ENCODE peak calls at places on chromosomes 7 and 10, in six cellular contexts. Z is hepatocyte, Y is WTC11, C is brain microvascular endothelial cell, B is cardiac muscle cell, G is PC-9. E is an unnamed sample.

GRCh38 chr7:65307651-65308299 is 65.9 kb upstream of the ZNF92 start:
- DNase-seq in Z (peak; percentile 78), Y (peak; percentile 69), C (peak; percentile 45), B (peak; percentile 61), G (no peak), E (no peak)

GRCh38 chr7:47839381-47839780 is 108.9 kb downstream of the PKD1L1 start:
- DNase-seq in Z (no peak), Y (no peak), C (no peak), B (no peak), G (no peak), E (no peak)

GRCh38 chr7:34837316-34837715 is 179.3 kb downstream of the NPSR1 start:
- DNase-seq in Z (no peak), Y (no peak), C (no peak), B (peak; percentile 27), G (no peak), E (no peak)

GRCh38 chr7:74479066-74479781 is 25.5 kb downstream of the GTF2IRD1 start:
- DNase-seq in Z (no peak), Y (no peak), C (peak; percentile 2), B (peak; percentile 52), G (no peak), E (no peak)

GRCh38 chr10:98374176-98374969 is 40.6 kb downstream of the PYROXD2 start:
- DNase-seq in Z (no peak), Y (no peak), C (peak; percentile 67), B (peak; percentile 59), G (peak; percentile 88), E (no peak)

GRCh38 chr10:33743429-33743857 is 409.0 kb upstream of the NRP1 start:
- DNase-seq in Z (peak; percentile 61), Y (no peak), C (no peak), B (no peak), G (no peak), E (no peak)

GRCh38 chr10:61262486-61263261 is 190.5 kb downstream of the TMEM26 start:
- DNase-seq in Z (no peak), Y (no peak), C (no peak), B (no peak), G (no peak), E (no peak)

GRCh38 chr10:67934331-67934730 is 49.9 kb downstream of the SIRT1 start:
- DNase-seq in Z (no peak), Y (no peak), C (no peak), B (no peak), G (no peak), E (no peak)

GRCh38 chr7:17965600-17965999 is 25.3 kb upstream of the SNX13 start:
- DNase-seq in Z (no peak), Y (no peak), C (peak; percentile 84), B (peak; percentile 21), G (peak; percentile 32), E (no peak)

GRCh38 chr10:91798736-91799579 is 732 bp downstream of the TNKS2 start:
- DNase-seq in Z (peak; percentile 16), Y (peak; percentile 55), C (peak; percentile 20), B (peak; percentile 51), G (no peak), E (no peak)

GRCh38 chr10:124911124-124912051 is 30.5 kb upstream of the ZRANB1 start:
- DNase-seq in Z (no peak), Y (no peak), C (peak; percentile 67), B (peak; percentile 83), G (no peak), E (no peak)

GRCh38 chr10:3886666-3887251 is 101.8 kb upstream of the KLF6 start:
- DNase-seq in Z (peak; percentile 79), Y (no peak), C (peak; percentile 96), B (peak; percentile 89), G (peak; percentile 65), E (no peak)

GRCh38 chr10:128982179-128982915 is 484.7 kb upstream of the MGMT start:
- DNase-seq in Z (no peak), Y (no peak), C (no peak), B (no peak), G (no peak), E (no peak)

GRCh38 chr10:11683529-11684320 is 58.5 kb upstream of the ECHDC3 start:
- DNase-seq in Z (no peak), Y (no peak), C (no peak), B (no peak), G (no peak), E (peak; percentile 12)

DNA sequence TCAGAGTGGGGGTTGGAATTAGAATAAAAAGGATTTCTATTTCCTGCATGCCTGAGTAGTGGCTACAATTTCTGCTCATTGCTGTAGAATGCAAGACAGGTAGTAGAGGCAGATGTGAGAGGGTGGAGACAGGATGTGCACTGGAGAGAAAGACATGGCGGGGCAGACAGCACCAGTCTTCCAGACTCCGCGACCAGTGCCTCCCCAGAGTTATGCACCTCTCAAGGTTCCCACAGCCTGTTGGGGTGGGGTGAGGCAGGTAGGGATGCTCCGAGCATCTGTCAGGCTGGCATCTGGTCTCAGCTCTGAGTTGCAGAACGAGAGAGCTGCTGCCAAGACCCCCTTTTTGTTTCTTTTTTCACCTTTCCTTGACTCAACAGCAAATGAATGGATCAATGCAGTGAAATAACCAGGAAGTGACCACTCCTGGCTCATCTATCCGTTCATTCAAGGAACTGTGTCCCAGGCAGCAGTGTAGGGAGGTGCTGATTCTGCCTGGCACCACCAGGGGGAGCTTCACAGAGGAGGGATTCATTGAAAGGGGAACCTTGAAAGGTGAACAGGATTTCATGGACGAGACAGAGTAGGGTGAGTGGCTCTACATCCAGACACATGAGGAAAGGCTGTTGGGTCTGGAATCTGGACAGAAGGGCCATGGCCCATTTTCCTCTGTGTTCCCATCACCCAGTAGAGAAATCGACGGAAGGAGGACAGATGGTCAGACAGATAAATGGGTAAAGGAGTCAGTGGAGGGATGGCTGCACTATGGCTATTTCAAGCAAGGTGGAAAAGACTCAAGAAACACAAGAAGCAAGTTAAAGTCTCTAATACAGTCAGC is 17.2 kb upstream of the SLC18A3 start:
- DNase-seq in Z (peak; percentile 80), Y (peak; percentile 83), C (peak; percentile 46), B (peak; percentile 70), G (peak; percentile 43), E (no peak)
- TF ChIP-seq CTCF in Z (peak; percentile 82), Y (peak; percentile 75), C (peak; percentile 100), B (peak; percentile 99), G (peak; percentile 95), E (peak; percentile 94)

GRCh38 chr7:152858761-152859160 is 99.2 kb downstream of the ACTR3B start:
- DNase-seq in Z (no peak), Y (no peak), C (no peak), B (no peak), G (no peak), E (no peak)

GRCh38 chr7:152862033-152862432 is 102.5 kb downstream of the ACTR3B start:
- DNase-seq in Z (no peak), Y (no peak), C (no peak), B (no peak), G (no peak), E (no peak)

GRCh38 chr7:152857272-152857671 is 97.7 kb downstream of the ACTR3B start:
- DNase-seq in Z (no peak), Y (no peak), C (no peak), B (no peak), G (no peak), E (no peak)

GRCh38 chr7:152860302-152860701 is 100.8 kb downstream of the ACTR3B start:
- DNase-seq in Z (no peak), Y (no peak), C (no peak), B (no peak), G (no peak), E (no peak)

GRCh38 chr7:152859781-152860191 is 100.2 kb downstream of the ACTR3B start:
- DNase-seq in Z (no peak), Y (peak; percentile 52), C (no peak), B (no peak), G (no peak), E (no peak)
- TF ChIP-seq CTCF in Z (no peak), Y (peak; percentile 39), C (peak; percentile 58), B (peak; percentile 32), G (peak; percentile 59), E (peak; percentile 53)

GRCh38 chr7:158072889-158073730 is 514.5 kb downstream of the PTPRN2 start:
- DNase-seq in Z (no peak), Y (no peak), C (no peak), B (no peak), G (no peak), E (peak; percentile 69)
- TF ChIP-seq CTCF in Z (no peak), Y (no peak), C (no peak), B (no peak), G (no peak), E (no peak)

DNA sequence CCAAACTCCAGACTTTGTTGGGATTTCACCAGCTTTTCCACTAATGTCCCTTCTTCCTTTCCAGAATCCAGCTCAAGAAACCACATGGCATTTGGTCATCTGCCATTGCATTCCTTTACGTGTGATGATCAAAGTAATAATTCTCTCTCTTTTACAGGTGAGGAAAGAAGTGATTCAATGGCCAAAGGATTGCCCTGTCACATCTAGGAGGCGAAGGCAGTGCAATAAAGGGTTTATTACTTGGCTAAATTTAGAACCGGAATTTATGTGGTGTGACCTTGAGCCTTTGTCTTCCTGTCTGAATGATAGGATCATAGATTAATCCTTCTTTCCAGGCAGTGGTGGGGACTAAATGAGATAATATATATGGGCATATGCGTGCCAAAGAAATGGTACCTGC is 58.3 kb upstream of the COBL start:
- DNase-seq in Z (no peak), Y (no peak), C (no peak), B (no peak), G (peak; percentile 41), E (no peak)
- TF ChIP-seq CTCF in Z (no peak), Y (no peak), C (no peak), B (no peak), G (no peak), E (no peak)